ENCODE peak calls at places on chromosomes 7 and 10, in ten cellular contexts. Q is heart right ventricle, M is Caco-2, G is fibroblast of lung, K is cardiac fibroblast, Z is mammary epithelial cell, O is stomach, S is OCI-LY7, R is ovary, W is fibroblast of pulmonary artery. D is an unnamed sample.

GRCh38 chr7:21159506-21159905 is 268.4 kb upstream of the SP4 start:
- DNase-seq in Q (no peak), M (no peak), G (no peak), K (no peak), Z (no peak), O (no peak), S (no peak), R (no peak), W (no peak), D (no peak)

GRCh38 chr10:74923556-74923955 is 97.2 kb downstream of the KAT6B start:
- DNase-seq in Q (no peak), M (no peak), G (peak; percentile 30), K (no peak), Z (no peak), O (no peak), S (peak; percentile 5), R (no peak), W (no peak), D (no peak)

GRCh38 chr7:42236266-42237161 is 495 bp downstream of the GLI3 start:
- DNase-seq in Q (peak; percentile 49), M (peak; percentile 5), G (peak; percentile 74), K (peak; percentile 62), Z (peak; percentile 70), O (no peak), S (no peak), R (peak; percentile 75), W (peak; percentile 66), D (peak; percentile 70)

GRCh38 chr7:374706-375490 is 84.9 kb downstream of the FOXL3 start:
- DNase-seq in Q (no peak), M (no peak), G (no peak), K (no peak), Z (no peak), O (peak; percentile 24), S (no peak), R (no peak), W (no peak), D (no peak)

GRCh38 chr7:55028011-55028410 is 9.2 kb downstream of the EGFR start:
- DNase-seq in Q (no peak), M (no peak), G (peak; percentile 57), K (peak; percentile 38), Z (no peak), O (no peak), S (no peak), R (no peak), W (peak; percentile 25), D (no peak)

GRCh38 chr7:130595986-130596385 is 72.6 kb downstream of the COPG2 start:
- DNase-seq in Q (peak; percentile 51), M (no peak), G (no peak), K (peak; percentile 49), Z (no peak), O (no peak), S (no peak), R (no peak), W (peak; percentile 3), D (peak; percentile 1)

GRCh38 chr7:32204361-32205018 is 134.3 kb upstream of the PDE1C start:
- DNase-seq in Q (peak; percentile 74), M (peak; percentile 62), G (peak; percentile 73), K (peak; percentile 85), Z (peak; percentile 85), O (peak; percentile 58), S (peak; percentile 6), R (peak; percentile 60), W (peak; percentile 81), D (peak; percentile 78)

GRCh38 chr7:101964680-101965079 is 147.3 kb downstream of the CUX1 start:
- DNase-seq in Q (no peak), M (no peak), G (no peak), K (no peak), Z (no peak), O (no peak), S (no peak), R (no peak), W (no peak), D (no peak)

GRCh38 chr7:20826243-20826642 is 39.6 kb upstream of the SP8 start:
- DNase-seq in Q (no peak), M (no peak), G (no peak), K (no peak), Z (no peak), O (no peak), S (no peak), R (no peak), W (no peak), D (no peak)

GRCh38 chr7:115122388-115122787 is 200.5 kb downstream of the MDFIC start:
- DNase-seq in Q (no peak), M (no peak), G (no peak), K (no peak), Z (no peak), O (no peak), S (no peak), R (no peak), W (no peak), D (no peak)

GRCh38 chr7:115113776-115114175 is 191.9 kb downstream of the MDFIC start:
- DNase-seq in Q (no peak), M (no peak), G (no peak), K (no peak), Z (no peak), O (peak; percentile 66), S (no peak), R (no peak), W (no peak), D (peak; percentile 27)

GRCh38 chr7:115116773-115117715 is 195.2 kb downstream of the MDFIC start:
- DNase-seq in Q (no peak), M (no peak), G (no peak), K (no peak), Z (no peak), O (no peak), S (no peak), R (no peak), W (no peak), D (no peak)

GRCh38 chr7:115113131-115113530 is 191.2 kb downstream of the MDFIC start:
- DNase-seq in Q (no peak), M (no peak), G (no peak), K (no peak), Z (no peak), O (no peak), S (no peak), R (no peak), W (no peak), D (no peak)

DNA sequence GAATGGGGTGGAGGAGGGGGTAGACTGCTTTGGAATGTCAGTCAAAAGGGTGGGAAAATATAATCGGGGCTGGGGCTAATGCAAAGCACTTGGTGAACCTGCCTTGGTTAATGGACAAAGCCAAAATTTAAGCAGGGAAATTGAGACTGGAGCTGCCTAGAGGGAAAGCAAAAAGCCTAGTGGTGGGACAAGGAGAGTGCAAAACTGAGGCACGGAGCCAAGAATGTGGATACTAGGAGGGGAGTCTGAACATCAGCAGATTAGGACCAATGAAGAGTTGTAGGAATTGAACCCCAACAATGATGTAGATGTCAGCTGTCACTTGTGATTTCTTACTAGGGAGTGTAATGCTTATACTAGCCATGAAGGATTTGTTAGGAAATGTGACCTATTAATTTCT is 195.9 kb downstream of the MDFIC start:
- DNase-seq in Q (no peak), M (no peak), G (no peak), K (no peak), Z (no peak), O (no peak), S (no peak), R (no peak), W (no peak), D (no peak)
- TF ChIP-seq CTCF in Q (no peak), M (no peak), G (no peak), K (no peak), Z (no peak), O (no peak), S (no peak), R (no peak), W (no peak), D (no peak)

GRCh38 chr7:137342340-137342739 is 1.2 kb downstream of the PTN start:
- DNase-seq in Q (no peak), M (no peak), G (peak; percentile 51), K (peak; percentile 18), Z (no peak), O (no peak), S (no peak), R (no peak), W (no peak), D (peak; percentile 17)
- H3K4me3 ChIP-seq in Q (peak overlapping the region; percentile 57), M (no peak overlapping the region), G (peak overlapping the region; percentile 70), K (no peak overlapping the region), Z (peak overlapping the region; percentile 50), O (peak overlapping the region; percentile 43), S (no peak overlapping the region), R (no peak overlapping the region), W (peak overlapping the region; percentile 53), D (no peak overlapping the region)

GRCh38 chr7:98251844-98252639 is at the start of gene TECPR1:
- DNase-seq in Q (peak; percentile 95), M (peak; percentile 98), G (peak; percentile 88), K (peak; percentile 87), Z (peak; percentile 90), O (peak; percentile 98), S (peak; percentile 93), R (peak; percentile 89), W (peak; percentile 91), D (peak; percentile 89)
- TF ChIP-seq CTCF in Q (no peak), M (no peak), G (no peak), K (no peak), Z (peak; percentile 14), O (no peak), S (no peak), R (no peak), W (no peak), D (no peak)

GRCh38 chr10:32376027-32376426 is 29.1 kb upstream of the EPC1 start:
- DNase-seq in Q (no peak), M (no peak), G (no peak), K (no peak), Z (no peak), O (no peak), S (no peak), R (no peak), W (no peak), D (no peak)

GRCh38 chr10:32378371-32379301 is 31.7 kb upstream of the EPC1 start:
- DNase-seq in Q (peak; percentile 96), M (peak; percentile 93), G (peak; percentile 88), K (peak; percentile 90), Z (peak; percentile 82), O (peak; percentile 91), S (peak; percentile 95), R (peak; percentile 87), W (peak; percentile 90), D (peak; percentile 93)

GRCh38 chr10:32379314-32379949 is 32.5 kb upstream of the EPC1 start:
- DNase-seq in Q (peak; percentile 24), M (peak; percentile 33), G (peak; percentile 78), K (peak; percentile 76), Z (peak; percentile 50), O (no peak), S (peak; percentile 73), R (no peak), W (peak; percentile 75), D (peak; percentile 79)

GRCh38 chr10:32376780-32377179 is 29.8 kb upstream of the EPC1 start:
- DNase-seq in Q (no peak), M (no peak), G (peak; percentile 13), K (peak; percentile 14), Z (no peak), O (no peak), S (no peak), R (no peak), W (no peak), D (no peak)

GRCh38 chr10:32377458-32378370 is 30.8 kb upstream of the EPC1 start:
- DNase-seq in Q (no peak), M (peak; percentile 16), G (peak; percentile 64), K (peak; percentile 67), Z (peak; percentile 50), O (no peak), S (peak; percentile 74), R (no peak), W (peak; percentile 61), D (peak; percentile 62)
- H3K4me3 ChIP-seq in Q (peak overlapping the region; percentile 91), M (peak overlapping the region; percentile 70), G (peak overlapping the region; percentile 81), K (peak overlapping the region; percentile 60), Z (peak overlapping the region; percentile 95), O (peak overlapping the region; percentile 70), S (peak overlapping the region; percentile 89), R (peak overlapping the region; percentile 73), W (peak overlapping the region; percentile 71), D (peak overlapping the region; percentile 79)

D was measured in choroid plexus epithelial cell.